ENCODE peak calls at places on chromosome 11, in eight cellular contexts. G is HFF-Myc, K is HT1080, J is RCC 7860, E is heart left ventricle, M is tibial artery, X is Kasumi-1, N is Ammon's horn. W is an unnamed sample.

GRCh38 chr11:79263001-79263400 is 177.8 kb downstream of the TENM4 start:
- DNase-seq in G (no peak), K (no peak), J (no peak), E (peak; percentile 60), M (no peak), X (no peak), N (no peak), W (no peak)

GRCh38 chr11:69887841-69888670 is 68.8 kb upstream of the FGF3 start:
- DNase-seq in G (no peak), K (no peak), J (no peak), E (no peak), M (no peak), X (no peak), N (no peak), W (no peak)

GRCh38 chr11:122313581-122313980 is 197.6 kb upstream of the BLID start:
- DNase-seq in G (no peak), K (no peak), J (no peak), E (no peak), M (no peak), X (no peak), N (no peak), W (no peak)

GRCh38 chr11:134616048-134616447 is 204.0 kb upstream of the B3GAT1 start:
- DNase-seq in G (no peak), K (no peak), J (no peak), E (no peak), M (no peak), X (no peak), N (no peak), W (no peak)

GRCh38 chr11:125463590-125464265 is 32.3 kb downstream of the FEZ1 start:
- DNase-seq in G (no peak), K (no peak), J (no peak), E (no peak), M (no peak), X (no peak), N (no peak), W (no peak)

GRCh38 chr11:64268687-64269379 is 15.6 kb downstream of the BAD start:
- DNase-seq in G (no peak), K (peak; percentile 60), J (peak; percentile 56), E (peak; percentile 70), M (peak; percentile 62), X (peak; percentile 54), N (no peak), W (peak; percentile 50)

GRCh38 chr11:125990244-125990643 is 44.4 kb downstream of the VSIG10L2 start:
- DNase-seq in G (no peak), K (no peak), J (no peak), E (peak; percentile 29), M (peak; percentile 71), X (no peak), N (peak; percentile 18), W (no peak)

GRCh38 chr11:63613517-63614135 is 607 bp downstream of the PLAAT3 start:
- DNase-seq in G (no peak), K (peak; percentile 32), J (no peak), E (peak; percentile 61), M (peak; percentile 67), X (no peak), N (peak; percentile 89), W (peak; percentile 28)

GRCh38 chr11:58907780-58908179 is 31.5 kb upstream of the GLYATL1 start:
- DNase-seq in G (no peak), K (no peak), J (no peak), E (no peak), M (no peak), X (no peak), N (no peak), W (no peak)

GRCh38 chr11:14969922-14970323 is 2.2 kb downstream of the CALCA start:
- DNase-seq in G (no peak), K (peak; percentile 49), J (no peak), E (no peak), M (no peak), X (peak; percentile 20), N (no peak), W (peak; percentile 18)

GRCh38 chr11:109946322-109946846 is 146.8 kb upstream of the ZC3H12C start:
- DNase-seq in G (peak; percentile 84), K (peak; percentile 89), J (peak; percentile 82), E (peak; percentile 82), M (peak; percentile 91), X (peak; percentile 94), N (peak; percentile 95), W (peak; percentile 6)

GRCh38 chr11:121494355-121495099 is 41.8 kb upstream of the SORL1-AS1 start:
- DNase-seq in G (no peak), K (no peak), J (no peak), E (no peak), M (no peak), X (peak; percentile 27), N (peak; percentile 61), W (no peak)

GRCh38 chr11:65791719-65792213 is 4.9 kb downstream of the OVOL1 start:
- DNase-seq in G (peak; percentile 41), K (no peak), J (no peak), E (no peak), M (no peak), X (peak; percentile 68), N (no peak), W (no peak)

GRCh38 chr11:79438631-79439429 is 2.0 kb downstream of the TENM4 start:
- DNase-seq in G (no peak), K (peak; percentile 48), J (no peak), E (peak; percentile 8), M (peak; percentile 41), X (no peak), N (peak; percentile 45), W (no peak)

GRCh38 chr11:12086271-12087074 is 23.9 kb upstream of the MICAL2 start:
- DNase-seq in G (peak; percentile 92), K (peak; percentile 97), J (peak; percentile 93), E (peak; percentile 79), M (peak; percentile 89), X (peak; percentile 67), N (no peak), W (no peak)

GRCh38 chr11:66309475-66309874 is 7.4 kb downstream of the CD248 start:
- DNase-seq in G (no peak), K (no peak), J (no peak), E (no peak), M (no peak), X (no peak), N (no peak), W (no peak)

GRCh38 chr11:13136272-13136596 is 127.1 kb downstream of the RASSF10 start:
- DNase-seq in G (no peak), K (no peak), J (no peak), E (no peak), M (no peak), X (no peak), N (no peak), W (no peak)

GRCh38 chr11:67267188-67268035 is 1.1 kb downstream of the GRK2 start:
- DNase-seq in G (no peak), K (no peak), J (no peak), E (no peak), M (no peak), X (peak; percentile 28), N (no peak), W (no peak)

W was measured in CD4-positive, alpha-beta T cell.